ENCODE peak calls at places on chromosomes 4 and X, in four cellular contexts. F, J, P and D are unnamed samples.
A peak's percentile ranks its signal among the peaks of the same experiment; 100 is the strongest.

GRCh38 chr4:39642885-39643550 is 4.4 kb upstream of the SMIM14 start:
- DNase-seq in J (peak; percentile 39), F (no peak), P (no peak), D (no peak)

GRCh38 chr4:74166135-74166534 is 8.2 kb downstream of the MTHFD2L start:
- DNase-seq in F (no peak), J (no peak), P (no peak), D (no peak)

GRCh38 chr4:56414135-56414675 is 21.2 kb downstream of the PPAT start:
- DNase-seq in F (no peak), P (no peak), J (peak; percentile 25), D (no peak)

GRCh38 chrX:30504309-30504708 is 73.3 kb downstream of the TASL start:
- DNase-seq in P (no peak), F (no peak), J (peak; percentile 48), D (peak; percentile 41)

GRCh38 chrX:145818522-145819075 is 970 bp downstream of the SLITRK2 start:
- DNase-seq in F (no peak), J (no peak), P (no peak), D (no peak)

GRCh38 chr4:84499065-84499982 is at the start of gene NKX6-1:
- DNase-seq in F (peak; percentile 61), P (no peak), J (peak; percentile 38), D (no peak)

GRCh38 chr4:24984602-24985532 is 45.9 kb downstream of the LGI2 start:
- DNase-seq in P (no peak), F (no peak), J (no peak), D (no peak)

GRCh38 chr4:85603437-85604336 is 128.7 kb downstream of the ARHGAP24 start:
- DNase-seq in F (no peak), P (no peak), J (peak; percentile 71), D (peak; percentile 21)

GRCh38 chr4:150402968-150403367 is 179.0 kb upstream of the MAB21L2 start:
- DNase-seq in J (peak; percentile 34), P (peak; percentile 15), F (peak; percentile 29), D (peak; percentile 10)

GRCh38 chr4:80732010-80732409 is 298.5 kb upstream of the BMP3 start:
- DNase-seq in F (no peak), J (peak; percentile 7), P (no peak), D (no peak)

GRCh38 chr4:133618963-133619362 is 469.9 kb downstream of the PCDH10 start:
- DNase-seq in F (no peak), J (no peak), P (no peak), D (no peak)

GRCh38 chr4:72951147-72951546 is 118.4 kb downstream of the COX18 start:
- DNase-seq in P (no peak), J (no peak), F (no peak), D (no peak)

GRCh38 chr4:185865901-185866328 is 53.9 kb upstream of the SORBS2 start:
- DNase-seq in J (no peak), P (no peak), F (no peak), D (no peak)

GRCh38 chr4:128512161-128512560 is 224.5 kb upstream of the PGRMC2 start:
- DNase-seq in F (no peak), P (no peak), J (no peak), D (no peak)

GRCh38 chr4:182917182-182918043 is at the start of gene DCTD:
- DNase-seq in P (peak; percentile 68), J (peak; percentile 71), F (peak; percentile 88), D (peak; percentile 95)

GRCh38 chr4:6319530-6320150 is 50.0 kb downstream of the WFS1 start:
- DNase-seq in J (no peak), P (peak; percentile 66), F (no peak), D (no peak)

GRCh38 chrX:132774312-132774711 is 184.1 kb downstream of the HS6ST2 start:
- DNase-seq in P (no peak), F (no peak), J (peak; percentile 3), D (no peak)

GRCh38 chr4:154506253-154506652 is 14.7 kb upstream of the DCHS2 start:
- DNase-seq in F (no peak), P (no peak), J (peak; percentile 53), D (peak; percentile 28)